ENCODE peak calls at places on chromosome 5, in nine cellular contexts. One of them, this sample, is unnamed.

GRCh38 chr5:318341-318897 is 3.1 kb upstream of the AHRR start:
- DNase-seq in IMR-90: peak
- DNase-seq in MM.1S: no peak
- DNase-seq in GM23338: peak
- DNase-seq in PC-3: peak
- DNase-seq in neuronal stem cell: no peak
- DNase-seq in HepG2: no peak
- DNase-seq in mammary epithelial cell: peak
- DNase-seq in neural progenitor cell: no peak
- DNase-seq in this sample: no peak

GRCh38 chr5:54821445-54822330 is 163.7 kb downstream of the ESM1 start:
- DNase-seq in neuronal stem cell: no peak
- DNase-seq in PC-3: no peak
- DNase-seq in mammary epithelial cell: no peak
- DNase-seq in GM23338: peak
- DNase-seq in neural progenitor cell: no peak
- DNase-seq in HepG2: no peak
- DNase-seq in MM.1S: no peak
- DNase-seq in IMR-90: peak
- DNase-seq in this sample: no peak

GRCh38 chr5:180331647-180331950 is 21.5 kb downstream of the GFPT2 start:
- DNase-seq in MM.1S: no peak
- DNase-seq in HepG2: no peak
- DNase-seq in GM23338: peak
- DNase-seq in PC-3: no peak
- DNase-seq in IMR-90: no peak
- DNase-seq in neural progenitor cell: peak
- DNase-seq in mammary epithelial cell: no peak
- DNase-seq in neuronal stem cell: peak
- DNase-seq in this sample: no peak

GRCh38 chr5:17378346-17378984 is 119.6 kb upstream of the TAF11L2 start:
- DNase-seq in neuronal stem cell: no peak
- DNase-seq in GM23338: no peak
- DNase-seq in mammary epithelial cell: no peak
- DNase-seq in IMR-90: peak
- DNase-seq in PC-3: peak
- DNase-seq in HepG2: no peak
- DNase-seq in MM.1S: no peak
- DNase-seq in neural progenitor cell: no peak
- DNase-seq in this sample: no peak

GRCh38 chr5:39015743-39016586 is 58.2 kb downstream of the RICTOR start:
- DNase-seq in GM23338: no peak
- DNase-seq in MM.1S: no peak
- DNase-seq in mammary epithelial cell: peak
- DNase-seq in IMR-90: peak
- DNase-seq in neural progenitor cell: no peak
- DNase-seq in neuronal stem cell: no peak
- DNase-seq in HepG2: peak
- DNase-seq in PC-3: peak
- DNase-seq in this sample: no peak

GRCh38 chr5:1334831-1335539 is 9.9 kb downstream of the CLPTM1L start:
- DNase-seq in mammary epithelial cell: no peak
- DNase-seq in PC-3: no peak
- DNase-seq in HepG2: no peak
- DNase-seq in IMR-90: no peak
- DNase-seq in GM23338: no peak
- DNase-seq in neural progenitor cell: no peak
- DNase-seq in MM.1S: no peak
- DNase-seq in neuronal stem cell: no peak
- DNase-seq in this sample: no peak

GRCh38 chr5:42912184-42912766 is 100.6 kb upstream of the SELENOP start:
- DNase-seq in IMR-90: peak
- DNase-seq in GM23338: peak
- DNase-seq in neural progenitor cell: peak
- DNase-seq in PC-3: peak
- DNase-seq in MM.1S: peak
- DNase-seq in neuronal stem cell: no peak
- DNase-seq in HepG2: peak
- DNase-seq in mammary epithelial cell: peak
- DNase-seq in this sample: no peak

GRCh38 chr5:122089614-122090013 is 11.6 kb upstream of the LOX start:
- DNase-seq in MM.1S: peak
- DNase-seq in IMR-90: peak
- DNase-seq in PC-3: no peak
- DNase-seq in GM23338: no peak
- DNase-seq in neural progenitor cell: no peak
- DNase-seq in mammary epithelial cell: peak
- DNase-seq in neuronal stem cell: no peak
- DNase-seq in HepG2: no peak
- DNase-seq in this sample: no peak

GRCh38 chr5:132812949-132813598 is at the start of gene SOWAHA:
- DNase-seq in MM.1S: no peak
- DNase-seq in mammary epithelial cell: no peak
- DNase-seq in HepG2: no peak
- DNase-seq in neural progenitor cell: peak
- DNase-seq in PC-3: no peak
- DNase-seq in IMR-90: no peak
- DNase-seq in neuronal stem cell: no peak
- DNase-seq in GM23338: peak
- DNase-seq in this sample: no peak

GRCh38 chr5:68555891-68556689 is 340.5 kb downstream of the PIK3R1 start:
- DNase-seq in GM23338: no peak
- DNase-seq in mammary epithelial cell: no peak
- DNase-seq in MM.1S: no peak
- DNase-seq in neuronal stem cell: no peak
- DNase-seq in IMR-90: no peak
- DNase-seq in PC-3: no peak
- DNase-seq in neural progenitor cell: no peak
- DNase-seq in HepG2: no peak
- DNase-seq in this sample: no peak

GRCh38 chr5:125093776-125094175 is 347.3 kb upstream of the ZNF608 start:
- DNase-seq in MM.1S: no peak
- DNase-seq in mammary epithelial cell: peak
- DNase-seq in PC-3: peak
- DNase-seq in neuronal stem cell: no peak
- DNase-seq in neural progenitor cell: no peak
- DNase-seq in GM23338: no peak
- DNase-seq in IMR-90: peak
- DNase-seq in HepG2: no peak
- DNase-seq in this sample: no peak

GRCh38 chr5:15807248-15807647 is 307.3 kb downstream of the FBXL7 start:
- DNase-seq in neural progenitor cell: no peak
- DNase-seq in IMR-90: peak
- DNase-seq in mammary epithelial cell: no peak
- DNase-seq in HepG2: no peak
- DNase-seq in neuronal stem cell: no peak
- DNase-seq in GM23338: no peak
- DNase-seq in MM.1S: no peak
- DNase-seq in PC-3: no peak
- DNase-seq in this sample: no peak

GRCh38 chr5:59656351-59657254 is 236.9 kb downstream of the PDE4D start:
- DNase-seq in MM.1S: no peak
- DNase-seq in IMR-90: no peak
- DNase-seq in PC-3: peak
- DNase-seq in mammary epithelial cell: no peak
- DNase-seq in neuronal stem cell: no peak
- DNase-seq in neural progenitor cell: no peak
- DNase-seq in HepG2: no peak
- DNase-seq in GM23338: no peak
- DNase-seq in this sample: no peak

GRCh38 chr5:59661939-59662615 is 231.4 kb downstream of the PDE4D start:
- DNase-seq in PC-3: no peak
- DNase-seq in neuronal stem cell: no peak
- DNase-seq in neural progenitor cell: no peak
- DNase-seq in HepG2: peak
- DNase-seq in MM.1S: peak
- DNase-seq in mammary epithelial cell: no peak
- DNase-seq in GM23338: peak
- DNase-seq in IMR-90: no peak
- DNase-seq in this sample: no peak

GRCh38 chr5:59660737-59661136 is 232.8 kb downstream of the PDE4D start:
- DNase-seq in neural progenitor cell: no peak
- DNase-seq in IMR-90: peak
- DNase-seq in HepG2: no peak
- DNase-seq in mammary epithelial cell: no peak
- DNase-seq in GM23338: peak
- DNase-seq in PC-3: peak
- DNase-seq in MM.1S: peak
- DNase-seq in neuronal stem cell: no peak
- DNase-seq in this sample: no peak

GRCh38 chr5:59665086-59665831 is 228.3 kb downstream of the PDE4D start:
- DNase-seq in HepG2: no peak
- DNase-seq in IMR-90: no peak
- DNase-seq in neural progenitor cell: no peak
- DNase-seq in mammary epithelial cell: no peak
- DNase-seq in PC-3: no peak
- DNase-seq in MM.1S: no peak
- DNase-seq in GM23338: no peak
- DNase-seq in neuronal stem cell: no peak
- DNase-seq in this sample: no peak

GRCh38 chr5:59661306-59661705 is 232.2 kb downstream of the PDE4D start:
- DNase-seq in neural progenitor cell: no peak
- DNase-seq in MM.1S: no peak
- DNase-seq in IMR-90: no peak
- DNase-seq in GM23338: no peak
- DNase-seq in PC-3: peak
- DNase-seq in HepG2: peak
- DNase-seq in mammary epithelial cell: no peak
- DNase-seq in neuronal stem cell: no peak
- DNase-seq in this sample: no peak
- H2AFZ ChIP-seq in neural progenitor cell: no peak
- H2AFZ ChIP-seq in MM.1S: peak
- H2AFZ ChIP-seq in IMR-90: no peak
- H2AFZ ChIP-seq in GM23338: no peak
- H2AFZ ChIP-seq in PC-3: no peak
- H2AFZ ChIP-seq in HepG2: no peak
- H2AFZ ChIP-seq in mammary epithelial cell: no peak
- H2AFZ ChIP-seq in neuronal stem cell: peak
- H2AFZ ChIP-seq in this sample: no peak

GRCh38 chr5:117207088-117207668 is 632.6 kb upstream of the SEMA6A start:
- DNase-seq in GM23338: peak
- DNase-seq in neural progenitor cell: no peak
- DNase-seq in MM.1S: no peak
- DNase-seq in HepG2: no peak
- DNase-seq in PC-3: no peak
- DNase-seq in mammary epithelial cell: no peak
- DNase-seq in IMR-90: no peak
- DNase-seq in neuronal stem cell: no peak
- DNase-seq in this sample: no peak

GRCh38 chr5:117201016-117201415 is 626.4 kb upstream of the SEMA6A start:
- DNase-seq in PC-3: no peak
- DNase-seq in neural progenitor cell: no peak
- DNase-seq in mammary epithelial cell: no peak
- DNase-seq in MM.1S: no peak
- DNase-seq in neuronal stem cell: no peak
- DNase-seq in HepG2: no peak
- DNase-seq in GM23338: no peak
- DNase-seq in IMR-90: no peak
- DNase-seq in this sample: no peak

GRCh38 chr5:117204404-117204803 is 629.8 kb upstream of the SEMA6A start:
- DNase-seq in IMR-90: no peak
- DNase-seq in GM23338: no peak
- DNase-seq in PC-3: no peak
- DNase-seq in neuronal stem cell: no peak
- DNase-seq in HepG2: no peak
- DNase-seq in MM.1S: no peak
- DNase-seq in neural progenitor cell: no peak
- DNase-seq in mammary epithelial cell: no peak
- DNase-seq in this sample: no peak

GRCh38 chr5:117203584-117203983 is 629.0 kb upstream of the SEMA6A start:
- DNase-seq in neural progenitor cell: no peak
- DNase-seq in mammary epithelial cell: no peak
- DNase-seq in MM.1S: no peak
- DNase-seq in PC-3: no peak
- DNase-seq in GM23338: no peak
- DNase-seq in HepG2: no peak
- DNase-seq in IMR-90: no peak
- DNase-seq in neuronal stem cell: no peak
- DNase-seq in this sample: no peak

DNA sequence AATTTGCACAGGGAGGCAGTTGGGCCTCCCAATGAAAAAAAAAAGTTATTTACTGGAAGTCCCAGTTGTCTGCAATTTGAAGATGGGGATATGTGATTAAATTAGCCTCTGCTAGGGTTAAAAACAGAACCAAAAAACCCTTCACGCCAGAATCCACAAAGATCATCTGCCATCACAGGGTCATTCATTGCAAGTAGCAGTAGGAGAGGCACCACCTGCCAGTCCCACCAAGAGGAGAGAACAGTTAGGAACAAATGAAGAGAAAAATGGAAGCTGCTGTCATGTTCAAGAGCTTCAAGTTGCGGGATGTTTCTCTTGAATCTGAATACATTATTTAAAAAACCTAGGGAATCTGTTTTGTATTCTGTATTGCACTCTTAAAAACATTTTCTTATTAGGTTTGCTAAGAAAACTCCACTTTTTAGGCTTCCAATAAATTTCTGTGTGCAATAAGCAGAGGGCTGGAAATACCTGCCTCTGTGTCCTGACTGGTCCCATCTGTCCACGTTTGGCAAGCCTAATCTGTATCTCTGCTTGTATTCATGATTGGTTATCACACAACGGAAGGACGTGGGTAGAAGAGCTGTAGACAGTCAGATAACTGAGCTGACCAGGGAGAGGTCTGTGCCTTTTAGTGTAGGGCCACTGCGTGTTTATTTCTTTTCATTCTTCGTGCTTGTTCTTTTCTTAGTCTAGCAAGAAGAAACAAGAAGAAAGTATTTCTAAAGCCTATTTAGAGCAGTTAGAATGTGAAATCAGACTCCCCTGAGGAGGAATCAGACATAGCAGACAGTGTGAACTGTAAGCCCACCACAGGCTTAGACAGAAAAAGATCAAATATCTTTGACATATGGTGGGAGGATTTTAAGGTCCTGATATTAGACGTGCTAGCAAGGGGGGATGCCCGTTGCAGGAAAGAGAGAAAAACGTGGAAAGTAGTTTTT is 630.6 kb upstream of the SEMA6A start:
- DNase-seq in neuronal stem cell: no peak
- DNase-seq in HepG2: no peak
- DNase-seq in neural progenitor cell: no peak
- DNase-seq in IMR-90: no peak
- DNase-seq in PC-3: no peak
- DNase-seq in mammary epithelial cell: no peak
- DNase-seq in GM23338: no peak
- DNase-seq in MM.1S: no peak
- DNase-seq in this sample: no peak
- H2AFZ ChIP-seq in neuronal stem cell: no peak
- H2AFZ ChIP-seq in HepG2: no peak
- H2AFZ ChIP-seq in neural progenitor cell: peak
- H2AFZ ChIP-seq in IMR-90: no peak
- H2AFZ ChIP-seq in PC-3: no peak
- H2AFZ ChIP-seq in mammary epithelial cell: no peak
- H2AFZ ChIP-seq in GM23338: peak
- H2AFZ ChIP-seq in MM.1S: peak
- H2AFZ ChIP-seq in this sample: no peak

GRCh38 chr5:56099346-56099745 is 104.6 kb upstream of the IL6ST start:
- DNase-seq in neural progenitor cell: no peak
- DNase-seq in neuronal stem cell: no peak
- DNase-seq in MM.1S: no peak
- DNase-seq in HepG2: peak
- DNase-seq in PC-3: peak
- DNase-seq in mammary epithelial cell: no peak
- DNase-seq in IMR-90: peak
- DNase-seq in GM23338: no peak
- DNase-seq in this sample: no peak
- H2AFZ ChIP-seq in neural progenitor cell: no peak
- H2AFZ ChIP-seq in neuronal stem cell: no peak
- H2AFZ ChIP-seq in MM.1S: no peak
- H2AFZ ChIP-seq in HepG2: no peak
- H2AFZ ChIP-seq in PC-3: no peak
- H2AFZ ChIP-seq in mammary epithelial cell: no peak
- H2AFZ ChIP-seq in IMR-90: no peak
- H2AFZ ChIP-seq in GM23338: no peak
- H2AFZ ChIP-seq in this sample: no peak

GRCh38 chr5:94906750-94907149 is 288.3 kb downstream of the SLF1 start:
- DNase-seq in HepG2: no peak
- DNase-seq in neuronal stem cell: no peak
- DNase-seq in PC-3: no peak
- DNase-seq in MM.1S: no peak
- DNase-seq in mammary epithelial cell: no peak
- DNase-seq in neural progenitor cell: no peak
- DNase-seq in GM23338: no peak
- DNase-seq in IMR-90: no peak
- DNase-seq in this sample: no peak
- H2AFZ ChIP-seq in HepG2: no peak
- H2AFZ ChIP-seq in neuronal stem cell: no peak
- H2AFZ ChIP-seq in PC-3: no peak
- H2AFZ ChIP-seq in MM.1S: no peak
- H2AFZ ChIP-seq in mammary epithelial cell: no peak
- H2AFZ ChIP-seq in neural progenitor cell: no peak
- H2AFZ ChIP-seq in GM23338: no peak
- H2AFZ ChIP-seq in IMR-90: no peak
- H2AFZ ChIP-seq in this sample: no peak

This sample was measured in GM12878.